ENCODE peak calls at places on chromosomes 7 and 10, in eight cellular contexts. R, H, A, B, Q, D, X and U are unnamed samples.

GRCh38 chr7:150948791-150949251 is 29.3 kb downstream of the KCNH2 start:
- DNase-seq in R (no peak), H (no peak), A (no peak), B (no peak), Q (peak; percentile 10), D (peak; percentile 20), X (no peak), U (no peak)

GRCh38 chr10:19811517-19811916 is 4.7 kb upstream of the PLXDC2 start:
- DNase-seq in R (no peak), H (no peak), A (no peak), B (peak; percentile 38), Q (peak; percentile 35), D (no peak), X (no peak), U (no peak)

GRCh38 chr10:132397036-132397541 is at the start of gene PWWP2B:
- DNase-seq in R (no peak), H (no peak), A (no peak), B (peak; percentile 55), Q (peak; percentile 70), D (peak; percentile 75), X (peak; percentile 31), U (no peak)

GRCh38 chr7:111190804-111191203 is 99.9 kb downstream of the LRRN3 start:
- DNase-seq in R (no peak), H (no peak), A (no peak), B (no peak), Q (no peak), D (no peak), X (no peak), U (no peak)

GRCh38 chr10:62582804-62583208 is 208.6 kb downstream of the ZNF365 start:
- DNase-seq in R (no peak), H (no peak), A (no peak), B (no peak), Q (no peak), D (no peak), X (no peak), U (no peak)

GRCh38 chr10:124641282-124642075 is 102.7 kb downstream of the FAM53B start:
- DNase-seq in R (no peak), H (no peak), A (no peak), B (no peak), Q (no peak), D (no peak), X (peak; percentile 18), U (no peak)

GRCh38 chr7:157553256-157553655 is 216.5 kb downstream of the DNAJB6 start:
- DNase-seq in R (no peak), H (no peak), A (no peak), B (no peak), Q (no peak), D (no peak), X (no peak), U (no peak)

GRCh38 chr10:120688928-120689327 is 162.2 kb upstream of the WDR11 start:
- DNase-seq in R (no peak), H (no peak), A (no peak), B (no peak), Q (no peak), D (no peak), X (no peak), U (no peak)

GRCh38 chr10:103044942-103045489 is 126.9 kb downstream of the CNNM2 start:
- DNase-seq in R (no peak), H (no peak), A (no peak), B (no peak), Q (no peak), D (no peak), X (no peak), U (no peak)

GRCh38 chr7:100604078-100604975 is 2.2 kb downstream of the PCOLCE start:
- DNase-seq in R (no peak), H (peak; percentile 68), A (peak; percentile 38), B (peak; percentile 85), Q (peak; percentile 86), D (peak; percentile 93), X (peak; percentile 50), U (no peak)

GRCh38 chr7:1027285-1028043 is 16.9 kb upstream of the GPR146 start:
- DNase-seq in R (no peak), H (peak; percentile 36), A (no peak), B (no peak), Q (peak; percentile 52), D (no peak), X (no peak), U (no peak)

GRCh38 chr7:43625453-43625852 is 42.5 kb downstream of the STK17A start:
- DNase-seq in R (no peak), H (no peak), A (no peak), B (no peak), Q (no peak), D (no peak), X (no peak), U (no peak)

GRCh38 chr7:117750612-117751563 is 122.4 kb downstream of the CTTNBP2 start:
- DNase-seq in R (no peak), H (no peak), A (no peak), B (peak; percentile 54), Q (no peak), D (no peak), X (no peak), U (no peak)

GRCh38 chr10:6729071-6729773 is 149.1 kb upstream of the PRKCQ start:
- DNase-seq in R (no peak), H (no peak), A (no peak), B (no peak), Q (no peak), D (no peak), X (no peak), U (no peak)

GRCh38 chr10:93475871-93476270 is 6.3 kb downstream of the MYOF start:
- DNase-seq in R (no peak), H (no peak), A (no peak), B (no peak), Q (no peak), D (no peak), X (no peak), U (no peak)

GRCh38 chr10:49500420-49500819 is 38.5 kb downstream of the ERCC6 start:
- DNase-seq in R (no peak), H (no peak), A (no peak), B (no peak), Q (no peak), D (no peak), X (no peak), U (no peak)

GRCh38 chr7:632831-633210 is 93.7 kb upstream of the DNAAF5 start:
- DNase-seq in R (no peak), H (no peak), A (no peak), B (no peak), Q (no peak), D (no peak), X (no peak), U (no peak)

GRCh38 chr7:31735991-31736982 is 49.3 kb downstream of the PPP1R17 start:
- DNase-seq in R (peak; percentile 68), H (peak; percentile 61), A (peak; percentile 22), B (peak; percentile 74), Q (peak; percentile 76), D (peak; percentile 15), X (no peak), U (peak; percentile 30)

GRCh38 chr10:79112898-79113431 is 44.2 kb downstream of the ZMIZ1 start:
- DNase-seq in R (no peak), H (peak; percentile 69), A (no peak), B (peak; percentile 74), Q (no peak), D (no peak), X (no peak), U (no peak)

GRCh38 chr10:5043716-5044115 is 40.1 kb upstream of the AKR1C2 start:
- DNase-seq in R (no peak), H (no peak), A (no peak), B (no peak), Q (no peak), D (no peak), X (no peak), U (peak; percentile 84)

GRCh38 chr7:17593854-17594419 is 295.5 kb downstream of the AHR start:
- DNase-seq in R (no peak), H (no peak), A (no peak), B (no peak), Q (no peak), D (no peak), X (no peak), U (no peak)

GRCh38 chr7:94649313-94649924 is 6.5 kb downstream of the SGCE start:
- DNase-seq in R (no peak), H (no peak), A (no peak), B (no peak), Q (no peak), D (no peak), X (no peak), U (no peak)

GRCh38 chr7:39535720-39536119 is 30.5 kb upstream of the YAE1 start:
- DNase-seq in R (no peak), H (no peak), A (no peak), B (no peak), Q (no peak), D (no peak), X (no peak), U (no peak)

GRCh38 chr10:12448729-12449391 is 99.5 kb downstream of the CAMK1D start:
- DNase-seq in R (no peak), H (peak; percentile 74), A (no peak), B (peak; percentile 76), Q (no peak), D (peak; percentile 38), X (peak; percentile 52), U (no peak)

GRCh38 chr7:105151152-105151551 is 137.1 kb downstream of the KMT2E start:
- DNase-seq in R (no peak), H (no peak), A (no peak), B (no peak), Q (no peak), D (no peak), X (no peak), U (no peak)

GRCh38 chr7:114502454-114503254 is 88.0 kb downstream of the FOXP2 start:
- DNase-seq in R (no peak), H (peak; percentile 1), A (no peak), B (no peak), Q (no peak), D (no peak), X (no peak), U (no peak)

GRCh38 chr7:38383281-38383680 is 109.8 kb upstream of the TARP start:
- DNase-seq in R (no peak), H (no peak), A (no peak), B (no peak), Q (no peak), D (no peak), X (no peak), U (no peak)

GRCh38 chr7:129210256-129210988 is 14.4 kb upstream of the AHCYL2 start:
- DNase-seq in R (no peak), H (peak; percentile 62), A (peak; percentile 39), B (peak; percentile 76), Q (peak; percentile 91), D (peak; percentile 92), X (no peak), U (peak; percentile 19)

GRCh38 chr7:16636533-16637173 is 8.9 kb downstream of the ANKMY2 start:
- DNase-seq in R (no peak), H (no peak), A (no peak), B (no peak), Q (no peak), D (no peak), X (no peak), U (no peak)

GRCh38 chr10:73446926-73447325 is 13.6 kb upstream of the MSS51 start:
- DNase-seq in R (no peak), H (no peak), A (no peak), B (no peak), Q (no peak), D (no peak), X (no peak), U (no peak)

GRCh38 chr7:68009716-68010115 is 1013.1 kb downstream of the TYW1 start:
- DNase-seq in R (no peak), H (peak; percentile 8), A (no peak), B (no peak), Q (no peak), D (no peak), X (no peak), U (no peak)

GRCh38 chr7:101778181-101778580 is 39.2 kb upstream of the CUX1 start:
- DNase-seq in R (no peak), H (no peak), A (no peak), B (no peak), Q (no peak), D (no peak), X (no peak), U (no peak)

GRCh38 chr7:27138987-27139334 is 4.5 kb downstream of the HOXA5 start:
- DNase-seq in R (no peak), H (no peak), A (no peak), B (no peak), Q (no peak), D (no peak), X (no peak), U (no peak)